ENCODE peak calls at places on chromosome 10, in seven cellular contexts. T is G401; W is kidney; N is cardiac fibroblast; I is RWPE2; C is EH; O is CD8-positive, alpha-beta T cell. A is an unnamed sample.

GRCh38 chr10:131160219-131160875 is 151.2 kb downstream of the TCERG1L start:
- DNase-seq in C (no peak), N (no peak), I (no peak), T (no peak), O (no peak), W (no peak), A (no peak)

GRCh38 chr10:109846832-109847231 is 76.5 kb downstream of the XPNPEP1 start:
- DNase-seq in O (no peak), W (no peak), C (no peak), I (no peak), N (no peak), T (no peak), A (no peak)

GRCh38 chr10:67818323-67818722 is 19.7 kb downstream of the DNAJC12 start:
- DNase-seq in O (no peak), I (no peak), W (no peak), N (peak; percentile 14), C (peak; percentile 31), T (no peak), A (no peak)

GRCh38 chr10:70528726-70529362 is 50.3 kb downstream of the PALD1 start:
- DNase-seq in C (peak; percentile 78), I (no peak), T (peak; percentile 66), N (peak; percentile 55), W (no peak), O (no peak), A (no peak)

GRCh38 chr10:79180619-79181221 is 112.0 kb downstream of the ZMIZ1 start:
- DNase-seq in C (no peak), I (no peak), N (no peak), O (no peak), W (peak; percentile 59), T (no peak), A (no peak)

GRCh38 chr10:26699631-26700030 is 2.1 kb downstream of the PDSS1 start:
- DNase-seq in T (no peak), N (no peak), W (no peak), O (no peak), C (no peak), I (no peak), A (no peak)

GRCh38 chr10:86301431-86301830 is 65.2 kb downstream of the GRID1 start:
- DNase-seq in I (peak; percentile 1), C (no peak), W (no peak), T (no peak), N (no peak), O (peak; percentile 15), A (no peak)

GRCh38 chr10:3692331-3692860 is 92.6 kb downstream of the KLF6 start:
- DNase-seq in O (no peak), I (no peak), N (peak; percentile 40), T (no peak), C (no peak), W (no peak), A (no peak)

GRCh38 chr10:38157270-38157685 is 63.1 kb downstream of the ZNF37A start:
- DNase-seq in W (no peak), T (no peak), N (no peak), O (no peak), I (no peak), C (no peak), A (no peak)

GRCh38 chr10:132297521-132297920 is 10.2 kb downstream of the STK32C start:
- DNase-seq in C (no peak), N (no peak), O (no peak), I (no peak), W (peak; percentile 43), T (no peak), A (no peak)

GRCh38 chr10:75712241-75712880 is 280.9 kb downstream of the LRMDA start:
- DNase-seq in I (no peak), O (no peak), T (no peak), N (no peak), W (no peak), C (no peak), A (no peak)

GRCh38 chr10:5861269-5862031 is 28.2 kb downstream of the ANKRD16 start:
- DNase-seq in N (peak; percentile 63), C (peak; percentile 95), O (no peak), I (no peak), W (no peak), T (no peak), A (no peak)

GRCh38 chr10:74949024-74949423 is 122.6 kb downstream of the KAT6B start:
- DNase-seq in C (no peak), W (no peak), N (no peak), I (no peak), O (no peak), T (no peak), A (no peak)

GRCh38 chr10:8392216-8392615 is 337.7 kb downstream of the GATA3 start:
- DNase-seq in W (no peak), T (no peak), N (peak; percentile 32), I (no peak), O (no peak), C (peak; percentile 77), A (no peak)

GRCh38 chr10:21191512-21191911 is 294.4 kb upstream of the NEBL start:
- DNase-seq in T (no peak), I (no peak), W (no peak), C (no peak), N (no peak), O (no peak), A (no peak)

GRCh38 chr10:34669079-34669478 is 146.0 kb downstream of the PARD3 start:
- DNase-seq in C (no peak), N (no peak), T (no peak), W (no peak), O (no peak), I (no peak), A (no peak)

GRCh38 chr10:28925154-28925663 is 247.9 kb downstream of the BAMBI start:
- DNase-seq in W (peak; percentile 75), T (no peak), I (no peak), O (no peak), N (no peak), C (no peak), A (no peak)

GRCh38 chr10:93579089-93579488 is 12.6 kb downstream of the FFAR4 start:
- DNase-seq in O (no peak), W (no peak), T (no peak), N (no peak), I (no peak), C (no peak), A (no peak)

GRCh38 chr10:62632071-62632809 is 172.3 kb upstream of the ADO start:
- DNase-seq in T (no peak), C (peak; percentile 54), N (no peak), O (peak; percentile 64), I (no peak), W (no peak), A (peak; percentile 49)

GRCh38 chr10:127150136-127150535 is 46.3 kb downstream of the INSYN2A start:
- DNase-seq in O (no peak), C (peak; percentile 68), I (no peak), T (no peak), W (no peak), N (no peak), A (no peak)

A was measured in T follicular helper cell.